ENCODE peak calls at places on chromosomes 4 and X, in five cellular contexts. One of them, this sample, is unnamed.

GRCh38 chr4:2866891-2867290 is 23.2 kb downstream of the ADD1 start:
- DNase-seq in NCI-H1092 treated with DMSO at 0.1 percent for 48 hours: no peak
- DNase-seq in effector CD4-positive, alpha-beta T cell: no peak
- DNase-seq in EL: no peak
- DNase-seq in T-helper 2 cell: no peak
- DNase-seq in this sample: no peak

GRCh38 chr4:73832651-73833237 is 3.7 kb upstream of the CXCL6 start:
- DNase-seq in NCI-H1092 treated with DMSO at 0.1 percent for 48 hours: no peak
- DNase-seq in effector CD4-positive, alpha-beta T cell: no peak
- DNase-seq in EL: peak
- DNase-seq in T-helper 2 cell: no peak
- DNase-seq in this sample: no peak

GRCh38 chr4:4254666-4255065 is 6.6 kb upstream of the TMEM128 start:
- DNase-seq in NCI-H1092 treated with DMSO at 0.1 percent for 48 hours: peak
- DNase-seq in effector CD4-positive, alpha-beta T cell: no peak
- DNase-seq in EL: no peak
- DNase-seq in T-helper 2 cell: no peak
- DNase-seq in this sample: no peak

GRCh38 chrX:32642283-32642682 is 569.1 kb downstream of the DMD start:
- DNase-seq in NCI-H1092 treated with DMSO at 0.1 percent for 48 hours: no peak
- DNase-seq in effector CD4-positive, alpha-beta T cell: no peak
- DNase-seq in EL: no peak
- DNase-seq in T-helper 2 cell: no peak
- DNase-seq in this sample: no peak

GRCh38 chrX:133297284-133297683 is 79.1 kb upstream of the TFDP3 start:
- DNase-seq in NCI-H1092 treated with DMSO at 0.1 percent for 48 hours: no peak
- DNase-seq in effector CD4-positive, alpha-beta T cell: no peak
- DNase-seq in EL: no peak
- DNase-seq in T-helper 2 cell: no peak
- DNase-seq in this sample: no peak

GRCh38 chr4:55553442-55553841 is 6.7 kb upstream of the CLOCK start:
- DNase-seq in NCI-H1092 treated with DMSO at 0.1 percent for 48 hours: no peak
- DNase-seq in effector CD4-positive, alpha-beta T cell: no peak
- DNase-seq in EL: peak
- DNase-seq in T-helper 2 cell: peak
- DNase-seq in this sample: no peak

GRCh38 chr4:113760852-113761681 is 471 bp downstream of the CAMK2D start:
- DNase-seq in NCI-H1092 treated with DMSO at 0.1 percent for 48 hours: peak
- DNase-seq in effector CD4-positive, alpha-beta T cell: peak
- DNase-seq in EL: peak
- DNase-seq in T-helper 2 cell: peak
- DNase-seq in this sample: no peak

GRCh38 chrX:24993887-24994286 is 21.9 kb downstream of the ARX start:
- DNase-seq in NCI-H1092 treated with DMSO at 0.1 percent for 48 hours: no peak
- DNase-seq in effector CD4-positive, alpha-beta T cell: no peak
- DNase-seq in EL: no peak
- DNase-seq in T-helper 2 cell: no peak
- DNase-seq in this sample: no peak

GRCh38 chr4:153634737-153635353 is 49.2 kb upstream of the TLR2 start:
- DNase-seq in NCI-H1092 treated with DMSO at 0.1 percent for 48 hours: no peak
- DNase-seq in effector CD4-positive, alpha-beta T cell: no peak
- DNase-seq in EL: peak
- DNase-seq in T-helper 2 cell: no peak
- DNase-seq in this sample: no peak

GRCh38 chrX:17474892-17475291 is 99.9 kb downstream of the NHS start:
- DNase-seq in NCI-H1092 treated with DMSO at 0.1 percent for 48 hours: no peak
- DNase-seq in effector CD4-positive, alpha-beta T cell: no peak
- DNase-seq in EL: peak
- DNase-seq in T-helper 2 cell: no peak
- DNase-seq in this sample: no peak

GRCh38 chr4:78863991-78864390 is 75.2 kb downstream of the PAQR3 start:
- DNase-seq in NCI-H1092 treated with DMSO at 0.1 percent for 48 hours: no peak
- DNase-seq in effector CD4-positive, alpha-beta T cell: no peak
- DNase-seq in EL: no peak
- DNase-seq in T-helper 2 cell: no peak
- DNase-seq in this sample: no peak

GRCh38 chrX:16466640-16467432 is 183.1 kb upstream of the S100G start:
- DNase-seq in NCI-H1092 treated with DMSO at 0.1 percent for 48 hours: no peak
- DNase-seq in effector CD4-positive, alpha-beta T cell: no peak
- DNase-seq in EL: peak
- DNase-seq in T-helper 2 cell: no peak
- DNase-seq in this sample: no peak

GRCh38 chr4:59646082-59646481 is 1554.0 kb upstream of the ADGRL3 start:
- DNase-seq in NCI-H1092 treated with DMSO at 0.1 percent for 48 hours: no peak
- DNase-seq in effector CD4-positive, alpha-beta T cell: no peak
- DNase-seq in EL: no peak
- DNase-seq in T-helper 2 cell: no peak
- DNase-seq in this sample: no peak

GRCh38 chrX:7330971-7331746 is 183.2 kb upstream of the PUDP start:
- DNase-seq in NCI-H1092 treated with DMSO at 0.1 percent for 48 hours: no peak
- DNase-seq in effector CD4-positive, alpha-beta T cell: no peak
- DNase-seq in EL: peak
- DNase-seq in T-helper 2 cell: no peak
- DNase-seq in this sample: no peak

GRCh38 chr4:140427919-140428471 is 547 bp upstream of the CLGN start:
- DNase-seq in NCI-H1092 treated with DMSO at 0.1 percent for 48 hours: no peak
- DNase-seq in effector CD4-positive, alpha-beta T cell: no peak
- DNase-seq in EL: no peak
- DNase-seq in T-helper 2 cell: no peak
- DNase-seq in this sample: peak